ENCODE peak calls at places on chromosome 1, in five cellular contexts. S is A549, K is IMR-90, Q is WTC11, J is K562. W is an unnamed sample.

GRCh38 chr1:213984387-213985180 is 3.2 kb upstream of the PROX1 start:
- DNase-seq in S (no peak), Q (peak), J (no peak), K (no peak), W (no peak)

GRCh38 chr1:54546651-54547348 is 1.2 kb upstream of the ACOT11 start:
- DNase-seq in J (no peak), K (no peak), S (no peak), Q (no peak), W (no peak)

GRCh38 chr1:150992626-150993025 is 10.5 kb downstream of the ANXA9 start:
- DNase-seq in S (no peak), J (no peak), Q (no peak), K (no peak), W (no peak)

GRCh38 chr1:175871647-175872046 is 128.3 kb upstream of the TNR start:
- DNase-seq in S (no peak), Q (no peak), J (no peak), K (no peak), W (no peak)

GRCh38 chr1:88985692-88986091 is 6.7 kb downstream of the KYAT3 start:
- DNase-seq in Q (no peak), J (no peak), S (no peak), K (no peak), W (no peak)

GRCh38 chr1:233443040-233443439 is 115.5 kb downstream of the MAP3K21 start:
- DNase-seq in K (no peak), J (no peak), Q (no peak), S (peak), W (no peak)

GRCh38 chr1:246530482-246530881 is 23.4 kb upstream of the SMYD3 start:
- DNase-seq in Q (no peak), J (no peak), K (no peak), S (no peak), W (no peak)

GRCh38 chr1:78070758-78071157 is 25.0 kb downstream of the GIPC2 start:
- DNase-seq in Q (no peak), J (no peak), K (peak), S (peak), W (no peak)

GRCh38 chr1:13896932-13897331 is 196.9 kb downstream of the PRDM2 start:
- DNase-seq in S (no peak), J (no peak), K (no peak), Q (no peak), W (no peak)

DNA sequence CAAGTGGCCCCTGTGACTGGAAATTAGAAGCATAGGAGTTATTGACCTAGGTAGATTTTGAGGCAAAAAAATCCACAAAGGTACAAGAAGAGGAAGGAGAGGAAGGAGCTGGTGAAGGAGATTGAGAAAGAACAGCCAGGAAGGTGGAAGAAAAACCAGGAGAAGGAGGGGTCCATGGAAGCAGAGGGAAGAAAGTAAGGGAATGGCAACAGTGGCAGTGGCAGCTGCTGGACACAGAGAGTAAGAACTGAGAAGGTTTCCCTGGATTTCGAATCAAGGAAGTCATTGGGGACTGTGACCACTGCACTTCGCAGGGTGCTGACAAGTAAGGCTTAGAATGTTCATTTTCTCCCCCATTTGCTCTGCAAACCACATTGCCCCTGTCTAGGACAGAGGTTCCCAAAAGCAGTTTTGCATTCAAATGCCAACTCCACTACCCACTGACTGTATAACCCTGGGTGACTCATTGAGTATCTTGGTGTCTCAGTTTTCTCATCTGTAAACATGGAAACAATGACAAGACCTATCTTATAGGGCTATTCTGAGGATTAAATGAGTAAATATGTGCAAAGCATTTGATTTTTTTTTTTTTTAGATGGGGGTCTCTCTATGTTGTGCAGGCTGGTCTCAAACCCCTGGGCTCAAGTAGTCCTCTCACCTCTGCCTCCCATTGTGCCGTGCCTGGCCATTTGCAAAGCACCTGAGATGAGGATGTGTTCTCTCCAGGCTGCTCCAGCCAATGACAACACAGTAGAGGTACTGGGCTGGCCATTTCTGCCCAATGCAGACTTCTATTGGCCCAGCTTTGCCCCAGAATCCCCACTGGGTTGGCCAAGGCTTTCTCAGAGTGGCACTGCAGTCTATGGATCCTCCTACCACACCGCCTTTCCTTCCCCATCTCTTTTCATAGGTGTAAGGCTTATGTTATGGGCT is 9.3 kb upstream of the CAPN2 start:
- DNase-seq in J (no peak), K (peak), S (peak), Q (no peak), W (no peak)
- TF ChIP-seq USF2 in J (no peak), K (no peak), S (no peak), Q (no peak), W (no peak)

GRCh38 chr1:202618387-202619022 is 91.7 kb downstream of the SYT2 start:
- DNase-seq in S (no peak), J (no peak), Q (no peak), K (peak), W (no peak)

GRCh38 chr1:202622388-202622787 is 87.9 kb downstream of the SYT2 start:
- DNase-seq in K (no peak), J (no peak), S (no peak), Q (no peak), W (no peak)

GRCh38 chr1:202621446-202621845 is 88.8 kb downstream of the SYT2 start:
- DNase-seq in S (no peak), J (no peak), K (no peak), Q (no peak), W (no peak)

GRCh38 chr1:202616355-202616910 is 93.8 kb downstream of the SYT2 start:
- DNase-seq in S (no peak), Q (no peak), J (no peak), K (no peak), W (no peak)

GRCh38 chr1:202619528-202619927 is 90.7 kb downstream of the SYT2 start:
- DNase-seq in K (no peak), J (no peak), Q (no peak), S (no peak), W (no peak)
- TF ChIP-seq USF2 in K (no peak), J (no peak), Q (no peak), S (no peak), W (no peak)

GRCh38 chr1:19384113-19384512 is 72.0 kb downstream of the SLC66A1 start:
- DNase-seq in J (peak), K (peak), Q (no peak), S (peak), W (no peak)
- TF ChIP-seq USF2 in J (no peak), K (no peak), Q (no peak), S (no peak), W (no peak)

GRCh38 chr1:204126367-204126766 is 25.5 kb downstream of the ETNK2 start:
- DNase-seq in J (no peak), K (no peak), S (no peak), Q (no peak), W (no peak)

GRCh38 chr1:204121840-204122555 is 29.8 kb downstream of the ETNK2 start:
- DNase-seq in Q (no peak), S (no peak), K (no peak), J (no peak), W (no peak)

GRCh38 chr1:204124639-204125038 is 27.2 kb downstream of the ETNK2 start:
- DNase-seq in S (no peak), J (no peak), Q (no peak), K (no peak), W (no peak)

GRCh38 chr1:204125759-204126351 is 26.0 kb downstream of the ETNK2 start:
- DNase-seq in K (no peak), Q (no peak), J (no peak), S (no peak), W (no peak)

DNA sequence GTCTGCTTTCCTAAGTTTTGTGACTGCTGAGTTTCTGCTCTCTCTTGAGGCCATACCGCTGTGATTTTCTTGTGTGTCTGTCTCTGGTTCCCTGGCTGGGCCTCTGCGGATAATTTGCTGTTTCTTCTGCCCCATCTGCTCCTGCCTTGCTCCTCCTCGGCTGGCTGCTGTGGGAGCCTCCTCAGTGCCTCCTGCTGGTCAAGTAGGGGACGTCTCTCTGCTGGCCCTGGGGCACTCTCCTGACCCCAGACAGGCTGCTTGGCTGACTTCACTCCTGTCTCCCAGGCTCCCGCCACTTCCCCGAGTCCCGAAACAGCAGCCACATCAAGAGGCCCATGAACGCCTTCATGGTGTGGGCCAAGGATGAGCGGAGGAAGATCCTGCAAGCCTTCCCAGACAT is 28.5 kb downstream of the ETNK2 start:
- DNase-seq in K (peak), Q (peak), S (no peak), J (peak), W (peak)
- TF ChIP-seq USF2 in K (no peak), Q (no peak), S (no peak), J (no peak), W (no peak)

GRCh38 chr1:160064164-160064563 is 5.8 kb downstream of the KCNJ10 start:
- DNase-seq in K (no peak), Q (no peak), J (no peak), S (no peak), W (no peak)

GRCh38 chr1:160064746-160065145 is 5.2 kb downstream of the KCNJ10 start:
- DNase-seq in J (no peak), K (no peak), Q (no peak), S (no peak), W (no peak)

GRCh38 chr1:160062134-160062533 is 7.8 kb downstream of the KCNJ10 start:
- DNase-seq in J (no peak), S (no peak), K (no peak), Q (no peak), W (no peak)

GRCh38 chr1:160058087-160058486 is 11.9 kb downstream of the KCNJ10 start:
- DNase-seq in J (peak), K (no peak), Q (no peak), S (no peak), W (no peak)

DNA sequence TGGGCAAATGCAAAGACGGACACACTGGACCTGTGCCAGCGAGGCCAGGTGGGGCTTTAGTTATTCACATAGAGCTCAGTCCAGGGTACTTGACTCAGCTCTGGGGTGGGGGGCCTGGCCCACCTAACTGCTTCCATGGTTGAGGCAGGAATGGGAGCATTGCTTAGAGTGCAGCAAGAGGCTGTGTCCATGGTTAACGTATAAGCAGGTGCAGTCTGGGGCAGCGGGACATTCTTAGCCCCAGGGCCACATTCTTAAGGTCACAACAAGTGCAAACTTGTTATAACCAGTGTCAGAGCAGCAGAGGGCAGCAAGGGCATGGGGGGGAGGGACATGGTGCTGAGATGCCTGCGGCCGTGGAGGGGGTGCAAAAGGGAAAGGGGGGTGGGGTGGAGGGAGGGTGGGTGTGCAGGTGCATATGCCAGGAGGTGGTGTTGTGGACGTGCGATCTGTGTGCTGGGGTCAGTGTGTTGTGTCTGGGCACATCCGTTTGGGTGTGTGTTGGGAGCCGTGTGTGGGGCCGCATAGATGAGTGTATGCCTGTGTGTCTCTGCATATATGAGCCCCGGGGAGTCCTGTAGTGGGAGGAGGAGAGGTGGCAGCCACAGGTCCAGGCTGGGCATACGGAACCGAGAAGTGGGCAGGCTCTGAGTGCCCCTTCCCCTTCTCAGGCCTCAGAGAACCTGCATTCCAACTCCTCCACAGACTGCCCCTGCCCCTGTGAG is 8.4 kb downstream of the KCNJ10 start:
- DNase-seq in Q (peak), J (peak), S (no peak), K (no peak), W (no peak)
- TF ChIP-seq USF2 in Q (no peak), J (no peak), S (no peak), K (no peak), W (no peak)

DNA sequence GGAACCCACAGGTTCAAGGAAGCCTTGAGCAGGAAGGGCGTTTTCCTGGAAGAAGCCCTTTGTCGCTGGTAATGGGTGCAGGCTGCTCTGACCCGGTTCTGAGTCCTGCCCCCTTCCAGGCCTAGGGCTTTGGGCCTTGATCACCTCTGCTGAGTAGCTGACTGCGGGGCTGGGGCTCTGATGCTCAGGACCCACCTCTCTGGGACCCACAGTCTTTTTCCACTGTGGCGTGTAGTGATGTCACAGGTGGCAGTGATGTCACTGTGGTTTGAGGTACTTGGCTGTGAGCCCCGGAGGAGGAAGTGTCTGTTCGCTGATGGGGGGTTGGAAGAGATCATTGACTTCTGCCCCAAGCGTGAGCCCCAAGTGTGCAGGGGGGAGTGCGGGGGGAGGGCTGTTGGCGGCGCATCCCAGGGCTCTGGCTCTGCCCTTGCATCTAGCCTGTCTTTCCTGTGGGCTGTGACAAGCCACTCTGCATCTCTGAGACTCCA is 6.9 kb downstream of the TNFRSF1B start:
- DNase-seq in J (peak), Q (no peak), S (no peak), K (peak), W (no peak)
- TF ChIP-seq USF2 in J (no peak), Q (no peak), S (no peak), K (no peak), W (no peak)

DNA sequence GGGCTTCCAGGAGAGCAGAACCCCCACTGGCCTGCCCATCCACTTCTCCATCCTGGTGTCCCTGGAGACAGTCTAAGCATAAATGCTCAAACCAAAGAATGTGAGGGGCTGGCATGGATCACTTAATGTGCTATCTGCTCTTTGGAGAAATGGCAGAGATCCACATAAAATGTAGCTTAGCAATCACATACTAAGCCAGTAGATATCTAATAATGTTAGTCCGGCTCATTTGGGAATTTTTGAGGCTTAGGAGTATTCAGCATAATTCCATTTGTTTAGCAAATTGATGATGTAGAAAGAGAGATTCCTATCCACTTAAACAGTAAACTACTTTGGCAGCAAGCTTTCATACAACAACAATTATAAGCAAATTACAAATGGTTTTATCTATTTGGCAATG is 90.7 kb downstream of the TENT5C start:
- DNase-seq in K (peak), Q (no peak), S (no peak), J (no peak), W (no peak)
- TF ChIP-seq USF2 in K (no peak), Q (no peak), S (no peak), J (no peak), W (no peak)

W was measured in H1.